ENCODE peak calls at places on chromosome 18, in ten cellular contexts. G is stimulated activated CD8-positive, alpha-beta memory T cell treated with anti-CD3 and anti-CD28 coated beads, Interleukin-4, amount 100 ng/mL, for 1 hour; C is NCI-H510A; M is sigmoid colon; Z is HuH-7; P is retinal pigment epithelial cell; A is fibroblast of the aortic adventitia; D is NCI-H774; Y is WERI-Rb-1; K is EL. S is an unnamed sample.

GRCh38 chr18:274313-274712 is 6.5 kb upstream of the THOC1 start:
- DNase-seq in G (no peak), C (no peak), P (no peak), A (no peak), M (no peak), Y (no peak), D (no peak), K (no peak), Z (no peak), S (no peak)

GRCh38 chr18:43049021-43049420 is 66.5 kb downstream of the RIT2 start:
- DNase-seq in P (no peak), D (no peak), Y (no peak), G (no peak), Z (no peak), A (peak), C (no peak), M (no peak), K (no peak), S (no peak)

GRCh38 chr18:79853303-79853992 is 55.7 kb downstream of the KCNG2 start:
- DNase-seq in G (no peak), D (no peak), K (no peak), C (no peak), P (no peak), Z (no peak), M (no peak), Y (peak), A (no peak), S (no peak)

GRCh38 chr18:70181725-70182124 is 23.8 kb downstream of the RTTN start:
- DNase-seq in C (no peak), K (no peak), G (no peak), D (no peak), Z (no peak), A (peak), P (no peak), Y (no peak), M (no peak), S (no peak)

GRCh38 chr18:75031717-75032317 is 177.1 kb downstream of the PTGR3 start:
- DNase-seq in Z (no peak), K (no peak), C (no peak), M (no peak), D (no peak), Y (no peak), G (no peak), P (no peak), A (no peak), S (no peak)

GRCh38 chr18:13218376-13219011 is at the start of gene LDLRAD4:
- DNase-seq in G (no peak), Z (peak), P (no peak), C (peak), Y (peak), M (peak), K (no peak), A (no peak), D (peak), S (no peak)

GRCh38 chr18:79583426-79583825 is 96.2 kb upstream of the CTDP1 start:
- DNase-seq in P (no peak), K (no peak), G (no peak), M (no peak), C (no peak), D (no peak), A (no peak), Z (no peak), Y (peak), S (no peak)

GRCh38 chr18:29501952-29502351 is 1325.0 kb upstream of the CDH2 start:
- DNase-seq in Y (no peak), A (peak), Z (no peak), M (no peak), G (no peak), C (no peak), D (no peak), P (peak), K (peak), S (peak)

GRCh38 chr18:34153711-34154110 is 71.0 kb downstream of the NOL4 start:
- DNase-seq in Y (no peak), K (peak), P (no peak), C (no peak), A (peak), G (no peak), Z (no peak), D (peak), M (no peak), S (peak)

S was measured in Daoy.